ENCODE peak calls at places on chromosome 22, in nine cellular contexts. E is small intestine; B is H7; Y is A549; V is activated effector memory CD4-positive, alpha-beta T cell treated with Interleukin-2 at 50 U/mL for 16 hours; G is hepatocyte; A is mucosa of gallbladder; K is activated T-helper 1 cell treated with anti-CD3 and anti-CD28 coated beads, Interleukin-12 subunit alpha, Interleukin-12 subunit beta, Interleukin-2, Interleukin-4 antibody, amounts not matched to agents 30 ng/mL and 10 ng/mL and 1 ng/mL, durations not matched to agents 14 hours and 24 hours and 36 hours; L is GM23338. N is an unnamed sample.

GRCh38 chr22:47304191-47304831 is 541.9 kb downstream of the TBC1D22A start:
- DNase-seq in K (no peak), B (peak), Y (no peak), V (no peak), G (no peak), A (no peak), E (no peak), L (no peak), N (no peak)

GRCh38 chr22:28239941-28240340 is 320.9 kb upstream of the PITPNB start:
- DNase-seq in L (no peak), K (no peak), G (no peak), Y (no peak), V (no peak), E (no peak), B (no peak), A (no peak), N (no peak)

GRCh38 chr22:36671398-36671797 is 32.2 kb downstream of the CACNG2 start:
- DNase-seq in G (no peak), A (no peak), E (no peak), K (no peak), L (no peak), Y (no peak), B (no peak), V (no peak), N (no peak)

GRCh38 chr22:48188211-48188845 is 1425.9 kb downstream of the TBC1D22A start:
- DNase-seq in K (no peak), E (no peak), L (no peak), B (peak), Y (peak), V (no peak), A (no peak), G (peak), N (no peak)

GRCh38 chr22:41940853-41941765 is 5.8 kb downstream of the CENPM start:
- DNase-seq in B (peak), A (peak), Y (peak), K (peak), L (peak), G (peak), V (peak), E (peak), N (peak)

GRCh38 chr22:26170112-26170492 is 840 bp downstream of the SEZ6L start:
- DNase-seq in Y (no peak), A (no peak), E (no peak), L (peak), V (no peak), G (no peak), K (no peak), B (peak), N (no peak)

GRCh38 chr22:30275625-30276024 is 9.0 kb upstream of the OSM start:
- DNase-seq in Y (no peak), A (no peak), B (no peak), L (no peak), V (no peak), K (no peak), G (no peak), E (peak), N (no peak)

GRCh38 chr22:30969532-30970355 is 679 bp downstream of the TUG1 start:
- DNase-seq in K (peak), B (peak), G (peak), Y (peak), L (peak), V (no peak), A (peak), E (peak), N (no peak)

GRCh38 chr22:26986051-26986881 is 328.9 kb downstream of the MIAT start:
- DNase-seq in B (peak), E (no peak), G (no peak), K (no peak), V (no peak), Y (no peak), A (no peak), L (no peak), N (no peak)

GRCh38 chr22:25666308-25666707 is 75.7 kb upstream of the MYO18B start:
- DNase-seq in G (peak), V (no peak), K (no peak), A (peak), E (peak), Y (peak), L (peak), B (peak), N (peak)

N was measured in psoas muscle.